ENCODE peak calls at places on chromosomes 7 and 10, in eight cellular contexts. Q is RWPE1, J is GM10248, X is upper lobe of left lung, E is neural crest cell, U is BE2C, W is cardiac fibroblast, T is ovary. V is an unnamed sample.

GRCh38 chr10:129725011-129725410 is 239.1 kb downstream of the EBF3 start:
- DNase-seq in J (no peak), X (no peak), E (no peak), T (no peak), U (no peak), W (no peak), Q (no peak), V (no peak)

GRCh38 chr7:113199841-113200240 is 81.5 kb upstream of the SMIM30 start:
- DNase-seq in U (no peak), T (no peak), Q (no peak), E (no peak), W (peak; percentile 83), X (no peak), J (no peak), V (no peak)

GRCh38 chr10:132448248-132448731 is 51.3 kb downstream of the PWWP2B start:
- DNase-seq in U (peak; percentile 64), T (no peak), Q (peak; percentile 90), J (peak; percentile 75), W (peak; percentile 17), X (peak; percentile 88), E (no peak), V (peak; percentile 85)

GRCh38 chr7:135147341-135147898 is 452 bp upstream of the TMEM140 start:
- DNase-seq in Q (no peak), E (no peak), J (no peak), T (no peak), X (no peak), W (peak; percentile 65), U (no peak), V (peak; percentile 11)

GRCh38 chr7:95546647-95547046 is 49.7 kb downstream of the PDK4 start:
- DNase-seq in T (no peak), E (no peak), J (no peak), Q (no peak), U (no peak), W (no peak), X (no peak), V (no peak)

GRCh38 chr10:127932521-127933270 is 25.8 kb downstream of the PTPRE start:
- DNase-seq in W (no peak), J (no peak), E (no peak), U (no peak), X (no peak), Q (no peak), T (no peak), V (no peak)

GRCh38 chr10:101563497-101564040 is 24.5 kb downstream of the POLL start:
- DNase-seq in X (no peak), W (no peak), U (no peak), T (no peak), J (no peak), Q (no peak), E (no peak), V (no peak)

GRCh38 chr10:119859422-119860258 is 13.0 kb downstream of the MCMBP start:
- DNase-seq in E (no peak), U (no peak), T (no peak), W (peak; percentile 74), J (peak; percentile 29), Q (peak; percentile 30), X (no peak), V (peak; percentile 24)

GRCh38 chr10:80462277-80462985 is 8.3 kb downstream of the TSPAN14 start:
- DNase-seq in Q (no peak), U (no peak), W (peak; percentile 73), X (no peak), E (no peak), T (no peak), J (no peak), V (no peak)

GRCh38 chr10:100683545-100684127 is 61.7 kb upstream of the PAX2 start:
- DNase-seq in Q (no peak), J (no peak), W (no peak), T (no peak), U (peak; percentile 48), X (peak; percentile 38), E (no peak), V (no peak)

GRCh38 chr10:103966671-103967432 is at the start of gene SLK:
- DNase-seq in T (peak; percentile 91), W (peak; percentile 79), U (peak; percentile 83), Q (peak; percentile 87), J (peak; percentile 92), E (peak; percentile 70), X (peak; percentile 98), V (peak; percentile 95)

GRCh38 chr10:12788277-12788676 is 213.2 kb downstream of the CCDC3 start:
- DNase-seq in E (no peak), Q (no peak), J (no peak), U (no peak), X (no peak), W (no peak), T (no peak), V (no peak)

GRCh38 chr7:12091164-12091563 is 119.9 kb upstream of the TMEM106B start:
- DNase-seq in W (no peak), U (peak; percentile 74), J (no peak), X (no peak), T (no peak), Q (no peak), E (no peak), V (no peak)

GRCh38 chr10:52566471-52567246 is 205.9 kb downstream of the MBL2 start:
- DNase-seq in Q (peak; percentile 40), T (no peak), J (no peak), E (no peak), W (peak; percentile 88), U (peak; percentile 11), X (no peak), V (peak; percentile 3)

GRCh38 chr7:24572421-24573007 is 738 bp upstream of the PALS2 start:
- DNase-seq in E (peak; percentile 14), W (peak; percentile 45), U (peak; percentile 17), X (no peak), J (peak; percentile 18), T (peak; percentile 52), Q (peak; percentile 67), V (peak; percentile 45)

GRCh38 chr7:77348371-77348813 is 67.8 kb downstream of the GSAP start:
- DNase-seq in U (no peak), E (no peak), J (no peak), W (peak; percentile 95), X (no peak), Q (no peak), T (peak; percentile 54), V (no peak)

GRCh38 chr10:78109210-78109609 is 75.5 kb downstream of the RPS24 start:
- DNase-seq in E (no peak), J (no peak), W (no peak), U (no peak), X (no peak), T (no peak), Q (no peak), V (no peak)

GRCh38 chr10:132924046-132924952 is 18.1 kb downstream of the CFAP46 start:
- DNase-seq in J (no peak), X (peak; percentile 81), W (no peak), T (no peak), Q (no peak), E (no peak), U (no peak), V (no peak)

GRCh38 chr7:158423190-158423555 is 164.4 kb downstream of the PTPRN2 start:
- DNase-seq in E (no peak), Q (no peak), U (no peak), W (no peak), X (no peak), J (no peak), T (no peak), V (no peak)

GRCh38 chr7:83708531-83708930 is 59.6 kb upstream of the SEMA3E start:
- DNase-seq in J (no peak), T (no peak), E (no peak), X (no peak), Q (no peak), U (no peak), W (no peak), V (no peak)

GRCh38 chr7:13879143-13879542 is 110.3 kb downstream of the ETV1 start:
- DNase-seq in Q (no peak), E (no peak), X (no peak), W (no peak), J (no peak), U (no peak), T (no peak), V (no peak)

GRCh38 chr10:122487231-122487765 is 25.9 kb downstream of the HTRA1 start:
- DNase-seq in W (no peak), E (no peak), U (peak; percentile 30), J (no peak), X (no peak), Q (no peak), T (no peak), V (no peak)

GRCh38 chr7:69790915-69791473 is 192.7 kb downstream of the AUTS2 start:
- DNase-seq in T (no peak), J (no peak), X (no peak), U (no peak), E (no peak), Q (no peak), W (no peak), V (no peak)
- TF ChIP-seq CTCF in T (no peak), J (no peak), X (no peak), U (no peak), E (no peak), Q (no peak), W (no peak), V (no peak)

GRCh38 chr7:32588657-32589056 is 93.4 kb downstream of the AVL9 start:
- DNase-seq in E (no peak), U (no peak), X (no peak), Q (peak; percentile 17), T (no peak), J (peak; percentile 56), W (peak; percentile 83), V (peak; percentile 59)
- TF ChIP-seq CTCF in E (no peak), U (no peak), X (no peak), Q (no peak), T (no peak), J (peak; percentile 19), W (no peak), V (no peak)

DNA sequence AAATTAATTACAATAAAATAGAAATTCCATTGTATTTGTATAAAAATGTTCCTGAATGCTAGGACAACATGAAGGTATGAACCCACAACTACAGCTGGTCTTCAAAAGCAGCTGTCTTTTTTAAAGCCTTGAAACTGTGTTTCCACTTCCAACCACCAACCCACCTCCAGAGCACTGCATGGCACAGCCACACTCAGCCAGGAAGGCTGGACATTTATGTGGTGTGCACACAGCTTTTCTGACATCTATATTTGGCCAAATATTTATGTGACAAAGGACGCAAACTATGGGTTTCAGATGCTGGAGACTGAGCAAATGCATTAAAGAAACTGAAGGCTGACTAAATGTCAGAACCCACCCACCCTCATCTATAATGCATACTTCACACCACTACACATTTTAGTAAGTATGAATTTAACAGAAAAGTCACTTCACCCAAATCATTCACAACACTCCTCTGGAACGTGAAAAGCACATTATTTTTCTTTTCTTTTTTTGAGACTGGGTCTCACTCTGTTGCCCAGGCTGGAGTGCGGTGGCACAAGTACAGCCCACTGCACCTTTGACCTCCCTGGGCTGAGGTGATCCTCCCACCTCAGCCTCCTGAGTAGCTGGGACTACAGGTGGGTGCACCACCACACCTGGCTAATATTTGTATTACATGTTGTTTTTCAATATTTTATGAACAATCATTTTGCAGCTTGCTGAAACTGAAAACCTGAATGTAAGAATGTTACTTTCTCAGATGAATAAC is 27.9 kb upstream of the DAGLB start:
- DNase-seq in X (no peak), U (no peak), E (no peak), T (no peak), W (no peak), Q (no peak), J (no peak), V (no peak)
- TF ChIP-seq CTCF in X (no peak), U (no peak), E (no peak), T (no peak), W (no peak), Q (no peak), J (no peak), V (no peak)

DNA sequence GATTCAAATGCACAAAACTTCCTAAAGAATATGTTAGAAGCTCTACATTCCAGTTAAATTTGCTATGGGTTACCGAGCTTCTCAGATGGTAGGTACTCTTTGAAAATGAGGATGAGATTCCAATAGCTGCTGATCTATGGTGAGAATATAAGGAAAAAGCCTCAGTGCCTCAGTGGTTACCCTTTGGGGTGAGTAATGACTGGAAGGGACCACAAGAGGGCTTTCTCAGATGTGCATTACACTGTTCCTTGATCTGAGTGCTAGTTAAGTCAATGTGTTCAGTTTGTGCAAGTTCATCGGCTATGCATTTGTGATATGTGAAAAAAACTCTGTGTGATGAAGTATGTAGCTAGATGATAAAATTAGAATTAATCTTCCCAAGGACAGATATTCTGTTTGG is 3.5 kb downstream of the NRCAM start:
- DNase-seq in J (peak; percentile 31), T (no peak), X (no peak), Q (peak; percentile 37), U (peak; percentile 31), E (no peak), W (peak; percentile 63), V (peak; percentile 56)
- TF ChIP-seq CTCF in J (peak; percentile 63), T (no peak), X (peak; percentile 15), Q (peak; percentile 52), U (peak; percentile 80), E (peak; percentile 68), W (peak; percentile 62), V (peak; percentile 56)